ENCODE peak calls at places on chromosomes 2 and 18, in six cellular contexts. F is GM06990, M is astrocyte of the cerebellum, V is adrenal gland, P is body of pancreas, X is fibroblast of lung. D is an unnamed sample.

GRCh38 chr18:28159055-28159454 is 17.9 kb downstream of the CDH2 start:
- DNase-seq in V (peak), M (no peak), X (no peak), F (no peak), P (no peak), D (no peak)

GRCh38 chr18:63254716-63255399 is 64.7 kb downstream of the BCL2 start:
- DNase-seq in V (no peak), P (no peak), F (no peak), X (no peak), M (no peak), D (no peak)

GRCh38 chr2:139080244-139080643 is 300.1 kb upstream of the NXPH2 start:
- DNase-seq in F (no peak), V (no peak), M (no peak), X (peak), P (no peak), D (no peak)

GRCh38 chr2:233849607-233850271 is 4.6 kb downstream of the HJURP start:
- DNase-seq in F (no peak), X (no peak), P (no peak), M (no peak), V (no peak), D (no peak)

GRCh38 chr2:119440501-119440870 is 8.8 kb downstream of the TMEM37 start:
- DNase-seq in X (no peak), M (no peak), F (no peak), V (no peak), P (no peak), D (no peak)

GRCh38 chr2:150230004-150230403 is 257.5 kb downstream of the RND3 start:
- DNase-seq in V (no peak), X (no peak), M (no peak), F (no peak), P (no peak), D (no peak)

GRCh38 chr2:88180594-88181240 is 10.6 kb downstream of the THNSL2 start:
- DNase-seq in X (peak), V (no peak), P (no peak), F (no peak), M (no peak), D (no peak)

GRCh38 chr2:100993294-100993693 is 8.8 kb upstream of the RPL31 start:
- DNase-seq in X (no peak), V (no peak), M (no peak), F (no peak), P (no peak), D (no peak)

GRCh38 chr2:236535024-236535423 is 34.6 kb upstream of the ACKR3 start:
- DNase-seq in M (peak), X (peak), V (no peak), F (no peak), P (no peak), D (peak)

GRCh38 chr18:57916684-57917083 is 113.6 kb upstream of the ATP8B1 start:
- DNase-seq in F (no peak), V (no peak), M (no peak), P (no peak), X (no peak), D (no peak)

GRCh38 chr2:223943561-223944008 is 1.6 kb downstream of the WDFY1 start:
- DNase-seq in M (no peak), X (peak), F (no peak), P (no peak), V (no peak), D (no peak)

GRCh38 chr2:119155633-119156032 is 2.9 kb downstream of the C1QL2 start:
- DNase-seq in P (no peak), M (no peak), V (no peak), F (no peak), X (no peak), D (no peak)

GRCh38 chr2:28624798-28625701 is 126.6 kb upstream of the PPP1CB start:
- DNase-seq in V (peak), X (peak), F (peak), M (peak), P (peak), D (no peak)

GRCh38 chr2:171405546-171405945 is 28.2 kb downstream of the METTL8 start:
- DNase-seq in V (no peak), M (no peak), X (no peak), F (no peak), P (no peak), D (no peak)

GRCh38 chr2:181458881-181459280 is 1.7 kb downstream of the ITGA4 start:
- DNase-seq in V (no peak), P (no peak), F (no peak), M (no peak), X (no peak), D (no peak)

GRCh38 chr2:160432633-160433032 is 61.0 kb downstream of the RBMS1 start:
- DNase-seq in M (no peak), X (peak), V (no peak), P (no peak), F (no peak), D (peak)

GRCh38 chr2:158725496-158725895 is 69.6 kb upstream of the DAPL1 start:
- DNase-seq in F (no peak), P (no peak), X (no peak), M (no peak), V (no peak), D (no peak)

GRCh38 chr2:17306706-17307105 is 211.5 kb downstream of the RAD51AP2 start:
- DNase-seq in V (no peak), F (no peak), P (no peak), M (no peak), X (peak), D (no peak)

GRCh38 chr2:101770672-101771071 is 73.2 kb downstream of the MAP4K4 start:
- DNase-seq in X (peak), M (no peak), V (no peak), P (no peak), F (no peak), D (no peak)

GRCh38 chr2:227884511-227884947 is 13.1 kb downstream of the DAW1 start:
- DNase-seq in M (no peak), X (peak), V (peak), F (peak), P (peak), D (peak)

GRCh38 chr2:205563646-205564045 is 118.7 kb upstream of the NRP2 start:
- DNase-seq in V (no peak), M (no peak), P (peak), X (no peak), F (no peak), D (no peak)

GRCh38 chr2:19187323-19188020 is 171.0 kb downstream of the OSR1 start:
- DNase-seq in X (peak), M (no peak), P (no peak), F (no peak), V (no peak), D (no peak)

GRCh38 chr2:68110102-68110501 is 47.3 kb upstream of the C1D start:
- DNase-seq in V (no peak), F (no peak), M (no peak), X (no peak), P (no peak), D (no peak)

GRCh38 chr2:174024524-174025270 is 59.5 kb upstream of the SP3 start:
- DNase-seq in X (peak), F (no peak), V (peak), P (peak), M (peak), D (peak)

GRCh38 chr2:20050712-20051517 is 513 bp downstream of the LAPTM4A start:
- DNase-seq in V (peak), M (peak), F (no peak), P (peak), X (peak), D (peak)

GRCh38 chr18:75727479-75727878 is 300.0 kb upstream of the SMIM21 start:
- DNase-seq in P (peak), F (no peak), X (peak), M (peak), V (peak), D (no peak)

GRCh38 chr2:8406271-8406670 is 275.6 kb upstream of the ID2 start:
- DNase-seq in M (no peak), V (no peak), P (no peak), X (peak), F (no peak), D (no peak)

GRCh38 chr2:171595896-171596295 is 73.6 kb downstream of the CYBRD1 start:
- DNase-seq in X (peak), P (no peak), V (peak), F (no peak), M (peak), D (peak)

GRCh38 chr2:44397447-44397846 is 35.7 kb downstream of the CAMKMT start:
- DNase-seq in P (no peak), F (no peak), X (no peak), M (no peak), V (no peak), D (peak)

GRCh38 chr18:33282142-33282541 is 158.4 kb downstream of the CCDC178 start:
- DNase-seq in P (no peak), X (no peak), V (no peak), M (no peak), F (no peak), D (no peak)

GRCh38 chr2:241063587-241063986 is 38.5 kb downstream of the MTERF4 start:
- DNase-seq in F (no peak), V (no peak), P (no peak), M (no peak), X (no peak), D (no peak)

GRCh38 chr2:126781806-126782205 is 116.9 kb upstream of the TEX51 start:
- DNase-seq in M (no peak), X (no peak), V (no peak), F (no peak), P (no peak), D (no peak)

GRCh38 chr18:49788327-49788908 is 24.9 kb downstream of the ACAA2 start:
- DNase-seq in V (no peak), X (peak), F (no peak), P (no peak), M (no peak), D (no peak)

GRCh38 chr2:46850742-46851141 is 64.9 kb downstream of the MCFD2 start:
- DNase-seq in V (peak), M (peak), F (no peak), X (peak), P (peak), D (no peak)

GRCh38 chr18:7177131-7177744 is 53.7 kb upstream of the LRRC30 start:
- DNase-seq in P (peak), M (peak), X (peak), V (peak), F (no peak), D (peak)

GRCh38 chr2:79982445-79982844 is 322.1 kb downstream of the LRRTM1 start:
- DNase-seq in F (no peak), V (no peak), P (no peak), X (no peak), M (no peak), D (no peak)

GRCh38 chr18:74378179-74378682 is 62.6 kb downstream of the C18orf63 start:
- DNase-seq in V (no peak), X (no peak), M (no peak), P (no peak), F (no peak), D (peak)

GRCh38 chr2:169776483-169776802 is 22.2 kb upstream of the SSB start:
- DNase-seq in V (no peak), F (no peak), P (no peak), X (peak), M (peak), D (no peak)

GRCh38 chr2:160566717-160567116 is 73.1 kb upstream of the RBMS1 start:
- DNase-seq in P (no peak), M (no peak), X (no peak), F (no peak), V (no peak), D (no peak)

GRCh38 chr18:9913151-9913525 is 678 bp upstream of the VAPA start:
- DNase-seq in X (peak), V (no peak), P (no peak), F (no peak), M (no peak), D (no peak)

GRCh38 chr2:196165016-196165415 is 6.4 kb downstream of the STK17B start:
- DNase-seq in P (no peak), X (no peak), M (no peak), V (no peak), F (no peak), D (no peak)

GRCh38 chr2:196160101-196160500 is 11.3 kb downstream of the STK17B start:
- DNase-seq in V (no peak), X (peak), P (no peak), M (peak), F (peak), D (peak)

GRCh38 chr2:196163285-196163684 is 8.1 kb downstream of the STK17B start:
- DNase-seq in X (no peak), V (no peak), F (no peak), P (no peak), M (no peak), D (no peak)

GRCh38 chr2:196160966-196161365 is 10.4 kb downstream of the STK17B start:
- DNase-seq in X (no peak), V (no peak), P (no peak), F (no peak), M (no peak), D (no peak)

DNA sequence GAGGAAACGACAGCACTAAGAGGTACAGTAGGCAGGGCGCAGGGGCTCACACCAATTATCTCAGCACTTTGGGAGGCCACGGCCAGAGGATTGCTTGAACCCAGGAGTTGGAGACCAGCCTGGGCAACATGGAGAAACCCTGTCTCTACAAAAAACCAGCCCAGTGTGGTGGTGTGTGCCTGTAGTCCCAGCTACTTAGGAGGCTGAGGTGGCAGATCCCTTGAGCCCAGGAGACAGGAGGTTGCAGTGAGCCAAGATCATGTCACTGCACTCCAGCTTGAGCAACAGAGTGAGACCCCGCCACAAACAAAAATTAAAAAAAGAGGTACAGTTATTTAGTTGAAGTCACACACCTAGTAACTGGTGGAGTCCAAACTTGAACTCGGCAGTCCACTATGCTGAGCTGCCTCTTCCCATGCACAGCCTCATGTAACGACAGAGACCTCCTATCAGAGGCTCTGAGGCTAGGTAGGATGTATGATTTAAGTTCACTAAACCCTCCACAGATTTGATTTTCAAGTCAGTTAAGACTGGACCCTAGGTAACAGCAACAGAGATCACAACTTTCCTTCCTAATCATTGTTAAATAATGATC is 8.7 kb downstream of the STK17B start:
- DNase-seq in M (no peak), F (no peak), P (no peak), V (no peak), X (no peak), D (no peak)
- H3K4me3 ChIP-seq in M (no peak), F (peak), P (no peak), V (no peak), X (no peak), D (no peak)

DNA sequence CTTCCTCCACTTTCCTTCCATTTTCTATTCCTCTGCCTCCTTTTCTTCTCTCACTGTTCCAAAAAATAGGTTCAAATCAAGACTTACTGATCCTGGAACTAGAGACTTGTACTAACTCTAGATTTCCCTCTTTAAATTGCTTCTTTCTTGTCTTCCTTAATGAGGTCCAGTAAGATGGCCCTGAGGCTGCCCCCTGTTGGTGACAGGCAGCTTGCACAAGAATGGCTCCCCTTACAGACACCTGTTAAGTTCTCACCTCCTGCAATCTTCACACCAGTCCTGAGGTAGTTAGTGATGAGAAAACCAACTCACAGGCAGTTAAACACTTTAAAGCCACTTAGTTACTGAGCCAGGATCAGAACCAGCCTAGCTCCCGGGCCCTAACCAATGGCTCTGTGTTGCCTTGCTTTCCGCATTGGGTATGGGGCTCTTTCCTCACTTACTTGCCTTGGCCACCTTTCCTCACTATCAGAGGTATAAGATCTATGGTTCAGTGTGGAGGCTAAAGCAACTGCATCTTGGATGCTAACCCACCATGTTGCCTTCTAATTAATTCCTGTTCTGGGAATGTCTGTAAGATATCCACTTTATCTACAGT is 130.6 kb downstream of the AKAIN1 start:
- DNase-seq in V (no peak), F (no peak), M (no peak), P (no peak), X (no peak), D (no peak)
- TF ChIP-seq CTCF in V (peak), F (peak), M (peak), P (no peak), X (no peak), D (peak)

GRCh38 chr2:40488927-40489677 is 37.2 kb upstream of the SLC8A1 start:
- DNase-seq in X (peak), F (no peak), P (no peak), M (no peak), V (no peak), D (no peak)
- H3K4me3 ChIP-seq in X (peak), F (no peak), P (no peak), M (no peak), V (peak), D (peak)

DNA sequence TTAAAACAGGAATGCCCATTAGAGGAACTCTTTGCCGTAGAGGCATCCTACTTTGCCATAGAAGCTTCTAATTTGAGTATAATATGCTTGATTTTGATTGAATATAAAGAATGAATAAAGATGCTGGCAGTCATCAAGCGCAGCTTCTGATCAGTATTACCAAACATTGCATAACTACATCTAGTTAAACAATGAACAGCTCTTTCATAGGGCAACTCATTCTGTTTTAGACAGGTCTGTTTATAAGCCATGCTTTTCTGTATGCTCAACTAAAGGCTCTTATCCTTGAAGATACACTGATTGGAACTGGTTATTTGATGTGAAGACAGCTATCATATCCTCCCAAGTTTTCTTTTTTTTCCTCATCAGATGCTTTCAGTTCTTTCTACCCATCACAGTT is 122.6 kb upstream of the FAM117B start:
- DNase-seq in M (no peak), V (no peak), F (no peak), P (no peak), X (no peak), D (no peak)
- TF ChIP-seq CTCF in M (no peak), V (no peak), F (no peak), P (no peak), X (no peak), D (no peak)

GRCh38 chr2:178632729-178633128 is 152.5 kb downstream of the PLEKHA3 start:
- DNase-seq in X (no peak), F (no peak), P (no peak), V (no peak), M (no peak), D (no peak)

GRCh38 chr2:178628590-178628989 is 148.3 kb downstream of the PLEKHA3 start:
- DNase-seq in V (no peak), F (no peak), P (no peak), X (peak), M (no peak), D (no peak)

GRCh38 chr2:178627401-178627800 is 147.1 kb downstream of the PLEKHA3 start:
- DNase-seq in X (no peak), P (no peak), V (no peak), M (no peak), F (no peak), D (no peak)

GRCh38 chr2:178629463-178629862 is 149.2 kb downstream of the PLEKHA3 start:
- DNase-seq in P (no peak), X (no peak), V (no peak), M (no peak), F (no peak), D (no peak)
- H3K4me3 ChIP-seq in P (no peak), X (no peak), V (no peak), M (no peak), F (no peak), D (no peak)

GRCh38 chr2:15939556-15939853 is 845 bp upstream of the MYCN start:
- DNase-seq in F (no peak), V (peak), P (no peak), M (no peak), X (peak), D (no peak)
- TF ChIP-seq CTCF in F (peak), V (no peak), P (no peak), M (no peak), X (peak), D (no peak)

GRCh38 chr2:218856896-218857243 is 2.7 kb upstream of the WNT6 start:
- DNase-seq in V (no peak), P (no peak), F (no peak), X (no peak), M (no peak), D (no peak)
- H3K4me3 ChIP-seq in V (no peak), P (no peak), F (no peak), X (no peak), M (no peak), D (no peak)

D was measured in HFF-Myc.